ENCODE peak calls at places on chromosome 15, in five cellular contexts. One of them, this sample, is unnamed. For H3K9me3, the result is how much of the 10 kb centered on the place peaks cover.

GRCh38 chr15:69036856-69037255 is 22.4 kb downstream of the NOX5 start:
- DNase-seq in AG04450: no peak
- DNase-seq in ovary: no peak
- DNase-seq in CD8-positive, alpha-beta T cell: no peak
- DNase-seq in CD4-positive, alpha-beta memory T cell: no peak
- DNase-seq in this sample: no peak

GRCh38 chr15:77066961-77067690 is 3.8 kb downstream of the TSPAN3 start:
- DNase-seq in AG04450: no peak
- DNase-seq in ovary: no peak
- DNase-seq in CD8-positive, alpha-beta T cell: no peak
- DNase-seq in CD4-positive, alpha-beta memory T cell: no peak
- DNase-seq in this sample: no peak

GRCh38 chr15:90086868-90087268 is 15.4 kb downstream of the IDH2 start:
- DNase-seq in AG04450: no peak
- DNase-seq in ovary: no peak
- DNase-seq in CD8-positive, alpha-beta T cell: peak
- DNase-seq in CD4-positive, alpha-beta memory T cell: no peak
- DNase-seq in this sample: peak

GRCh38 chr15:91915576-91915975 is 62.1 kb downstream of the SLCO3A1 start:
- DNase-seq in AG04450: no peak
- DNase-seq in ovary: no peak
- DNase-seq in CD8-positive, alpha-beta T cell: no peak
- DNase-seq in CD4-positive, alpha-beta memory T cell: no peak
- DNase-seq in this sample: no peak

GRCh38 chr15:68548375-68548774 is 30.4 kb upstream of the CORO2B start:
- DNase-seq in AG04450: no peak
- DNase-seq in ovary: no peak
- DNase-seq in CD8-positive, alpha-beta T cell: no peak
- DNase-seq in CD4-positive, alpha-beta memory T cell: no peak
- DNase-seq in this sample: no peak

GRCh38 chr15:46525984-46526725 is 891.3 kb downstream of the SQOR start:
- DNase-seq in AG04450: no peak
- DNase-seq in ovary: no peak
- DNase-seq in CD8-positive, alpha-beta T cell: no peak
- DNase-seq in CD4-positive, alpha-beta memory T cell: no peak
- DNase-seq in this sample: no peak

GRCh38 chr15:35327789-35328188 is 218.2 kb downstream of the DPH6 start:
- DNase-seq in AG04450: peak
- DNase-seq in ovary: no peak
- DNase-seq in CD8-positive, alpha-beta T cell: no peak
- DNase-seq in CD4-positive, alpha-beta memory T cell: no peak
- DNase-seq in this sample: no peak

GRCh38 chr15:40590635-40591105 is 3.4 kb upstream of the KNL1 start:
- DNase-seq in AG04450: no peak
- DNase-seq in ovary: no peak
- DNase-seq in CD8-positive, alpha-beta T cell: no peak
- DNase-seq in CD4-positive, alpha-beta memory T cell: no peak
- DNase-seq in this sample: no peak

GRCh38 chr15:82951472-82952155 is 906 bp downstream of the HOMER2 start:
- DNase-seq in AG04450: no peak
- DNase-seq in ovary: no peak
- DNase-seq in CD8-positive, alpha-beta T cell: no peak
- DNase-seq in CD4-positive, alpha-beta memory T cell: no peak
- DNase-seq in this sample: no peak

GRCh38 chr15:66927326-66928077 is 137.9 kb upstream of the SMAD3 start:
- DNase-seq in AG04450: no peak
- DNase-seq in ovary: no peak
- DNase-seq in CD8-positive, alpha-beta T cell: no peak
- DNase-seq in CD4-positive, alpha-beta memory T cell: no peak
- DNase-seq in this sample: no peak

DNA sequence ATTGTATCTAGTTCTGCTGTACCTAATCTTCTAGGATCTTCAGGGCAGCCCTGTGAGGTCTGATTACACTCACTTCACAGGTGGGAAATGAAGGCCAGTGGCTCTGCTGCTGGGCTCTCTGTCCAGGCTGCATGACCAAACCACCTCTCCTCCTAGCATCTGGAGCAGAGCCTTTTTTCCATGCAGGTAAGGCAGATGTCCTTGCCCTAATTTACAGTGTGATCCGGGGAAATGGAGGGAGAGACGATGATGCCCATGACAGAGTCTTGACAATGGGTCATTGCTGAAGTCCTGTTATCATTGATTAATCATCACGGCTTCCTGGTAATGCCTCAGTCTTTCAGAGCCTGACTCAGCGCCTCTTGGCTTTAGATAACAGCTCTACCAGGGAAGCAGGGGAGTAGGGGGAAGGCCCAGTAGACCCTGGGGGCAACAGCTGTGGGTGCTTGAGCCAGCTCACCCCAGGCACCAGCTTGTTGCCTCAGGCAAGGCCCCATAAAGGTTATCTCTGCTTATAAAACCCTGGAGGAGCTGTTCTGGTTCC is 153.4 kb downstream of the GABRG3 start:
- DNase-seq in AG04450: no peak
- DNase-seq in ovary: no peak
- DNase-seq in CD8-positive, alpha-beta T cell: no peak
- DNase-seq in CD4-positive, alpha-beta memory T cell: no peak
- DNase-seq in this sample: no peak
- H3K9me3 ChIP-seq in AG04450: under half
- H3K9me3 ChIP-seq in ovary: under half
- H3K9me3 ChIP-seq in CD8-positive, alpha-beta T cell: under half
- H3K9me3 ChIP-seq in CD4-positive, alpha-beta memory T cell: under half
- H3K9me3 ChIP-seq in this sample: under half

DNA sequence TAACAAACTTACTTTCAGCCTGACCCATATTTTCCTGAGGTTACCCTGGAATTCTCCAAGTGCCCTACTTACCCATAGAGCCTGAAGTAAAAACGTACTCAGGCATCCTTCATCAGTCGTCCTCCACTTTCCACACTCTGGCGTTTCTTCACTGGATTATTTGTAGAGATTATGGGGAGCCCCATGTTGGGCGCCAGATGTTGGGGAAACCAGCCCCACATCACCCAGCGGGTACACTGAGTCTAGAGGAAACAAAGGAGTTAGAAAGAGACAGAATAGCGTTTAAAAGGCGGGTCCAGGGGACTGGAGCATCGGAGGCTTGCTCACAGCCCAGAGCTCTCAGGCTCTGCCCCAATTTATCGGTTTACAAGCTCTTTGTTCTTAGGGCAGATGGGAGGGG is 9.7 kb upstream of the SLC28A2 start:
- DNase-seq in AG04450: no peak
- DNase-seq in ovary: no peak
- DNase-seq in CD8-positive, alpha-beta T cell: no peak
- DNase-seq in CD4-positive, alpha-beta memory T cell: no peak
- DNase-seq in this sample: no peak
- H3K9me3 ChIP-seq in AG04450: under half
- H3K9me3 ChIP-seq in ovary: under half
- H3K9me3 ChIP-seq in CD8-positive, alpha-beta T cell: under half
- H3K9me3 ChIP-seq in CD4-positive, alpha-beta memory T cell: under half
- H3K9me3 ChIP-seq in this sample: under half

DNA sequence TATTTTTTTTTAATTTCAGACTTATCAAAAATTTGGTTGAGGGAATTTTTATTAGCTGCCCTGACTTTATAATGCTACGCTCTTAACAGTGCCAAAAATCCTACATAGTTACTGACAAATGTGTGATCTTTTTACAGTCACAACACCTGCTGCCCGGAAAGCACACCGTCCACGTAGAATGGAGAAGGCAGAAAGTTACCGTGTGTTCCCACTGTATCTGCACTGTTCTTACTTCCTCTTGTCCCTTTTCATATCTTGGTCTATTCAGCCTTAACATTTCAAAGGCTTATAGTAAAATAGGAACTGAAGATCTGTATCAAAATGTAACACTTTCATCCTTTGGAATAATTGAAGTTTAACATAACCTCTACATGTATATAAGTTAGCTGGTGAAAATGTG is 136.5 kb downstream of the LRRC28 start:
- DNase-seq in AG04450: no peak
- DNase-seq in ovary: no peak
- DNase-seq in CD8-positive, alpha-beta T cell: no peak
- DNase-seq in CD4-positive, alpha-beta memory T cell: no peak
- DNase-seq in this sample: no peak
- H3K9me3 ChIP-seq in AG04450: under half
- H3K9me3 ChIP-seq in ovary: under half
- H3K9me3 ChIP-seq in CD8-positive, alpha-beta T cell: under half
- H3K9me3 ChIP-seq in CD4-positive, alpha-beta memory T cell: under half
- H3K9me3 ChIP-seq in this sample: under half

GRCh38 chr15:25169318-25169717 is 214.5 kb downstream of the SNRPN start:
- DNase-seq in AG04450: no peak
- DNase-seq in ovary: peak
- DNase-seq in CD8-positive, alpha-beta T cell: no peak
- DNase-seq in CD4-positive, alpha-beta memory T cell: no peak
- DNase-seq in this sample: no peak
- H3K9me3 ChIP-seq in AG04450: under half
- H3K9me3 ChIP-seq in ovary: under half
- H3K9me3 ChIP-seq in CD8-positive, alpha-beta T cell: under half
- H3K9me3 ChIP-seq in CD4-positive, alpha-beta memory T cell: under half
- H3K9me3 ChIP-seq in this sample: under half

GRCh38 chr15:25055356-25056068 is 100.7 kb downstream of the SNRPN start:
- DNase-seq in AG04450: no peak
- DNase-seq in ovary: no peak
- DNase-seq in CD8-positive, alpha-beta T cell: no peak
- DNase-seq in CD4-positive, alpha-beta memory T cell: no peak
- DNase-seq in this sample: no peak

GRCh38 chr15:25053000-25053815 is 98.4 kb downstream of the SNRPN start:
- DNase-seq in AG04450: no peak
- DNase-seq in ovary: no peak
- DNase-seq in CD8-positive, alpha-beta T cell: no peak
- DNase-seq in CD4-positive, alpha-beta memory T cell: no peak
- DNase-seq in this sample: no peak

GRCh38 chr15:25054943-25055342 is 100.2 kb downstream of the SNRPN start:
- DNase-seq in AG04450: no peak
- DNase-seq in ovary: no peak
- DNase-seq in CD8-positive, alpha-beta T cell: no peak
- DNase-seq in CD4-positive, alpha-beta memory T cell: no peak
- DNase-seq in this sample: no peak

GRCh38 chr15:25052191-25052999 is 97.6 kb downstream of the SNRPN start:
- DNase-seq in AG04450: no peak
- DNase-seq in ovary: no peak
- DNase-seq in CD8-positive, alpha-beta T cell: no peak
- DNase-seq in CD4-positive, alpha-beta memory T cell: no peak
- DNase-seq in this sample: no peak

GRCh38 chr15:25054329-25054728 is 99.5 kb downstream of the SNRPN start:
- DNase-seq in AG04450: no peak
- DNase-seq in ovary: no peak
- DNase-seq in CD8-positive, alpha-beta T cell: no peak
- DNase-seq in CD4-positive, alpha-beta memory T cell: no peak
- DNase-seq in this sample: no peak
- H3K9me3 ChIP-seq in AG04450: half or more
- H3K9me3 ChIP-seq in ovary: half or more
- H3K9me3 ChIP-seq in CD8-positive, alpha-beta T cell: half or more
- H3K9me3 ChIP-seq in CD4-positive, alpha-beta memory T cell: half or more
- H3K9me3 ChIP-seq in this sample: half or more

This sample was measured in T-helper 17 cell.